ENCODE peak calls at places on chromosomes 3 and 15, in ten cellular contexts. P is body of pancreas; I is upper lobe of left lung; J is effector memory CD4-positive, alpha-beta T cell; E is stomach; L is fibroblast of lung; O is IMR-90; Q is astrocyte; W is tibial artery; K is SJSA1. M is an unnamed sample.

GRCh38 chr3:115644391-115644790 is 21.1 kb downstream of the GAP43 start:
- DNase-seq in L (no peak), J (no peak), E (no peak), I (no peak), O (peak; percentile 29), W (no peak), Q (peak; percentile 74), P (no peak), K (no peak), M (no peak)

GRCh38 chr3:80770106-80771079 is 991.1 kb downstream of the GBE1 start:
- DNase-seq in Q (no peak), W (no peak), O (no peak), K (no peak), L (peak; percentile 42), E (no peak), I (no peak), P (no peak), J (no peak), M (no peak)

GRCh38 chr3:175704366-175705041 is 845.4 kb downstream of the NAALADL2 start:
- DNase-seq in P (no peak), I (no peak), L (no peak), O (peak; percentile 7), K (no peak), Q (no peak), E (no peak), W (no peak), J (no peak), M (no peak)

GRCh38 chr3:182793663-182794454 is 555 bp downstream of the ATP11B start:
- DNase-seq in W (no peak), J (peak; percentile 24), L (peak; percentile 40), E (peak; percentile 47), K (peak; percentile 49), I (peak; percentile 47), Q (peak; percentile 30), P (peak; percentile 43), O (peak; percentile 37), M (peak; percentile 56)

GRCh38 chr3:169939751-169940150 is 26.9 kb upstream of the SEC62 start:
- DNase-seq in Q (no peak), W (no peak), I (no peak), E (no peak), L (no peak), J (no peak), P (no peak), K (no peak), O (no peak), M (no peak)

GRCh38 chr3:135155791-135156190 is 360.7 kb downstream of the EPHB1 start:
- DNase-seq in O (no peak), P (no peak), E (no peak), K (no peak), Q (no peak), I (no peak), J (no peak), L (no peak), W (no peak), M (no peak)

GRCh38 chr15:60095711-60096110 is 91.6 kb downstream of the FOXB1 start:
- DNase-seq in J (no peak), W (no peak), O (peak; percentile 29), Q (peak; percentile 55), K (no peak), P (no peak), E (no peak), I (no peak), L (no peak), M (no peak)

GRCh38 chr15:98455899-98456298 is 192.4 kb upstream of the IGF1R start:
- DNase-seq in L (no peak), P (no peak), Q (peak; percentile 7), E (no peak), J (no peak), O (no peak), K (no peak), I (no peak), W (no peak), M (no peak)

GRCh38 chr3:14428087-14429067 is 26.0 kb downstream of the SLC6A6 start:
- DNase-seq in W (no peak), I (no peak), P (no peak), Q (no peak), E (no peak), J (no peak), L (peak; percentile 55), K (no peak), O (no peak), M (peak; percentile 79)

GRCh38 chr3:50495609-50496423 is 7.6 kb downstream of the CACNA2D2 start:
- DNase-seq in E (no peak), J (no peak), O (no peak), W (no peak), L (no peak), Q (no peak), P (no peak), I (no peak), K (no peak), M (no peak)

GRCh38 chr3:186529204-186529999 is 14.8 kb downstream of the CRYGS start:
- DNase-seq in Q (no peak), L (no peak), W (no peak), I (no peak), E (no peak), J (no peak), K (no peak), P (no peak), O (no peak), M (no peak)

GRCh38 chr3:24765399-24765798 is 270.7 kb upstream of the THRB start:
- DNase-seq in O (no peak), P (no peak), J (no peak), I (no peak), W (no peak), L (no peak), K (no peak), Q (no peak), E (no peak), M (no peak)

GRCh38 chr3:141452045-141452444 is 34.8 kb upstream of the RASA2 start:
- DNase-seq in W (no peak), L (peak; percentile 81), I (no peak), O (peak; percentile 80), E (no peak), P (peak; percentile 45), Q (peak; percentile 41), K (no peak), J (no peak), M (no peak)

GRCh38 chr3:71142440-71143161 is 440.9 kb downstream of the FOXP1 start:
- DNase-seq in P (no peak), K (no peak), Q (no peak), J (no peak), E (no peak), L (no peak), W (no peak), O (peak; percentile 34), I (no peak), M (no peak)

GRCh38 chr3:39290255-39290654 is 10.4 kb upstream of the CX3CR1 start:
- DNase-seq in O (no peak), I (no peak), Q (no peak), W (no peak), K (no peak), P (no peak), L (no peak), E (no peak), J (no peak), M (no peak)

GRCh38 chr15:42368096-42368495 is 8.8 kb downstream of the CAPN3 start:
- DNase-seq in K (no peak), J (no peak), W (no peak), Q (no peak), E (no peak), P (no peak), I (no peak), L (no peak), O (no peak), M (no peak)

GRCh38 chr15:90763700-90764099 is 46.6 kb downstream of the BLM start:
- DNase-seq in J (no peak), I (no peak), L (no peak), E (no peak), P (no peak), W (no peak), Q (no peak), O (no peak), K (no peak), M (no peak)
- H3K36me3 ChIP-seq in J (no peaks in the 10 kb centered on the region), I (no peaks in the 10 kb centered on the region), L (no peaks in the 10 kb centered on the region), E (no peaks in the 10 kb centered on the region), P (no peaks in the 10 kb centered on the region), W (no peaks in the 10 kb centered on the region), Q (peaks cover 4% of the 10 kb centered on the region), O (no peaks in the 10 kb centered on the region), K (peaks cover 50% of the 10 kb centered on the region), M (peaks cover 25% of the 10 kb centered on the region)

GRCh38 chr15:92654662-92655061 is 913 bp downstream of the FAM174B start:
- DNase-seq in O (no peak), K (no peak), J (no peak), L (no peak), W (no peak), Q (no peak), E (no peak), I (no peak), P (no peak), M (no peak)
- H3K27me3 ChIP-seq in O (peaks cover 26% of the 10 kb centered on the region), K (peaks cover 32% of the 10 kb centered on the region), J (peaks cover 6% of the 10 kb centered on the region), L (peaks cover 5% of the 10 kb centered on the region), W (no peaks in the 10 kb centered on the region), Q (peaks cover 18% of the 10 kb centered on the region), E (peaks cover 12% of the 10 kb centered on the region), I (no peaks in the 10 kb centered on the region), P (no peaks in the 10 kb centered on the region), M (no peaks in the 10 kb centered on the region)

GRCh38 chr3:66392512-66392911 is 108.3 kb downstream of the LRIG1 start:
- DNase-seq in W (no peak), I (no peak), Q (no peak), K (no peak), P (no peak), L (no peak), J (no peak), E (no peak), O (no peak), M (no peak)
- H3K4me3 ChIP-seq in W (no peak overlapping the region), I (no peak overlapping the region), Q (no peak overlapping the region), K (no peak overlapping the region), P (no peak overlapping the region), L (no peak overlapping the region), J (no peak overlapping the region), E (no peak overlapping the region), O (no peak overlapping the region), M (no peak overlapping the region)

GRCh38 chr3:196800742-196801141 is 61.1 kb downstream of the PAK2 start:
- DNase-seq in Q (no peak), P (no peak), I (no peak), E (no peak), L (no peak), J (no peak), W (no peak), O (no peak), K (no peak), M (no peak)

GRCh38 chr3:196804775-196805174 is 62.9 kb upstream of the SENP5 start:
- DNase-seq in I (no peak), Q (no peak), E (no peak), K (no peak), W (no peak), J (no peak), O (no peak), L (no peak), P (no peak), M (no peak)

DNA sequence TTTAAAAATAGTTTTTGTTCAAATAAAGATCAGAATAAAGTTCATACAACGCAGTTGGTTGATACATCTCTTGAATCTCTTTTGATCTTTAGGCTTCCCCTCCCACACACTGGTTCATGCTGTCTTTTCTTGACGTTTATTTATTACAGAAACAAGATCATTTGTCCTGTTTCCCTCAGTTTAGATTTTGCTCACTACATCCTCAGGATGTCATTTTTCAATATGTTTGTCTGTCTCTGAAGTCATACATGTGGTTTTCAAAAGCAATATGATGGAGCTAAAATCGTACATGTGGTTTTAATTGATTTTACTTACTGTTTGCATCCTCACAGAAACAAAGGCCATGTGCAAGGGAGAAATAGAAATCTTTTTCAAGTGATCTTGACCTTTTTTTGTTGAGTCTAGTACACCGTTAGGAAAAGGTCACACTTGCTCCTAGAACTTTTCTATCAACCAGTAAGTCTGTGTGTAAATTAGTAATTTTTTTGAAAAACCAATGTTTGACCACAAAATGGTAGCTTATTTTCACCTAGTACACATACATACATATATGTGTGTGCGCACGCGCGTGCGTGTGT is 63.7 kb upstream of the SENP5 start:
- DNase-seq in Q (no peak), J (no peak), L (no peak), W (no peak), O (no peak), I (no peak), P (no peak), E (no peak), K (no peak), M (no peak)
- H3K36me3 ChIP-seq in Q (peaks cover 21% of the 10 kb centered on the region), J (peaks cover 41% of the 10 kb centered on the region), L (peaks cover 2% of the 10 kb centered on the region), W (peaks cover 20% of the 10 kb centered on the region), O (peaks cover 31% of the 10 kb centered on the region), I (peaks cover 58% of the 10 kb centered on the region), P (peaks cover 17% of the 10 kb centered on the region), E (peaks cover 82% of the 10 kb centered on the region), K (peaks cover 39% of the 10 kb centered on the region), M (peaks cover 50% of the 10 kb centered on the region)